ENCODE peak calls at places on chromosomes 1 and 21, in seven cellular contexts. K is SIG-M5; X is Peyer's patch; C is left ventricle myocardium superior; B is CD4-positive, CD25-positive, alpha-beta regulatory T cell; R is NCI-H524; P is foreskin keratinocyte. O is an unnamed sample.
A peak's percentile ranks its signal among the peaks of the same experiment; 100 is the strongest.

GRCh38 chr21:30256100-30256499 is 26.6 kb downstream of the KRTAP24-1 start:
- DNase-seq in K (no peak), X (no peak), C (no peak), B (no peak), R (no peak), P (peak; percentile 35), O (no peak)

GRCh38 chr1:111275079-111275478 is 15.6 kb upstream of the CHIA start:
- DNase-seq in K (no peak), X (no peak), C (peak; percentile 70), B (no peak), R (peak; percentile 1), P (peak; percentile 58), O (peak; percentile 35)

GRCh38 chr1:31416101-31416736 is 3.2 kb downstream of the SERINC2 start:
- DNase-seq in K (no peak), X (no peak), C (no peak), B (no peak), R (no peak), P (peak; percentile 86), O (peak; percentile 68)

GRCh38 chr1:113542221-113542701 is 151.9 kb downstream of the MAGI3 start:
- DNase-seq in K (no peak), X (no peak), C (no peak), B (no peak), R (no peak), P (peak; percentile 90), O (no peak)

GRCh38 chr1:6906783-6907182 is 121.5 kb downstream of the CAMTA1 start:
- DNase-seq in K (no peak), X (no peak), C (no peak), B (no peak), R (no peak), P (no peak), O (no peak)

GRCh38 chr1:193118194-193118593 is 3.6 kb upstream of the CDC73 start:
- DNase-seq in K (no peak), X (no peak), C (no peak), B (no peak), R (no peak), P (no peak), O (no peak)

GRCh38 chr1:110513511-110513910 is 5.5 kb downstream of the KCNA10 start:
- DNase-seq in K (no peak), X (no peak), C (no peak), B (no peak), R (peak; percentile 43), P (peak; percentile 34), O (no peak)

GRCh38 chr1:35115459-35116383 is 36.5 kb downstream of the ZMYM1 start:
- DNase-seq in K (no peak), X (no peak), C (no peak), B (no peak), R (no peak), P (no peak), O (no peak)

GRCh38 chr1:209246660-209247059 is 336.9 kb upstream of the CAMK1G start:
- DNase-seq in K (no peak), X (no peak), C (no peak), B (no peak), R (no peak), P (peak; percentile 52), O (no peak)

GRCh38 chr1:54371936-54372385 is 34.2 kb downstream of the SSBP3 start:
- DNase-seq in K (no peak), X (no peak), C (no peak), B (no peak), R (no peak), P (no peak), O (peak; percentile 27)

GRCh38 chr1:106277786-106278185 is 778.7 kb upstream of the PRMT6 start:
- DNase-seq in K (no peak), X (no peak), C (no peak), B (no peak), R (no peak), P (no peak), O (no peak)

GRCh38 chr21:46196733-46197132 is 12.5 kb upstream of the SPATC1L start:
- DNase-seq in K (no peak), X (peak; percentile 24), C (no peak), B (no peak), R (no peak), P (no peak), O (no peak)

GRCh38 chr1:236659792-236660587 is 26.3 kb upstream of the ACTN2 start:
- DNase-seq in K (no peak), X (no peak), C (no peak), B (no peak), R (peak; percentile 89), P (no peak), O (no peak)

GRCh38 chr1:31170486-31170735 is 69.3 kb downstream of the NKAIN1 start:
- DNase-seq in K (no peak), X (no peak), C (no peak), B (no peak), R (no peak), P (no peak), O (no peak)

GRCh38 chr1:27522860-27523665 is 33.1 kb upstream of the WASF2 start:
- DNase-seq in K (no peak), X (no peak), C (peak; percentile 76), B (peak; percentile 63), R (peak; percentile 24), P (no peak), O (no peak)

GRCh38 chr1:167553136-167554027 is at the start of gene CREG1:
- DNase-seq in K (peak; percentile 85), X (peak; percentile 95), C (peak; percentile 98), B (peak; percentile 87), R (peak; percentile 87), P (peak; percentile 79), O (peak; percentile 95)

GRCh38 chr1:99849413-99849743 is 783 bp upstream of the AGL start:
- DNase-seq in K (no peak), X (no peak), C (no peak), B (no peak), R (peak; percentile 58), P (no peak), O (no peak)

GRCh38 chr1:247833601-247834000 is 8.1 kb downstream of the OR11L1 start:
- DNase-seq in K (no peak), X (no peak), C (no peak), B (no peak), R (no peak), P (no peak), O (no peak)

GRCh38 chr21:21751286-21751685 is 753.1 kb downstream of the NCAM2 start:
- DNase-seq in K (no peak), X (no peak), C (no peak), B (no peak), R (no peak), P (no peak), O (peak; percentile 13)

GRCh38 chr1:10761503-10762152 is 34.8 kb downstream of the CASZ1 start:
- DNase-seq in K (no peak), X (peak; percentile 69), C (no peak), B (no peak), R (no peak), P (no peak), O (no peak)

GRCh38 chr21:29181799-29182470 is 51.5 kb downstream of the MAP3K7CL start:
- DNase-seq in K (no peak), X (no peak), C (no peak), B (no peak), R (no peak), P (peak; percentile 82), O (peak; percentile 43)

GRCh38 chr1:234725177-234726132 is 115.5 kb upstream of the IRF2BP2 start:
- DNase-seq in K (no peak), X (peak; percentile 63), C (peak; percentile 51), B (peak; percentile 37), R (no peak), P (no peak), O (no peak)